ENCODE peak calls at places on chromosomes 12 and 14, in four cellular contexts. U is uterus, P is sigmoid colon, I is fibroblast of lung. X is an unnamed sample.
A peak's percentile ranks its signal among the peaks of the same experiment; 100 is the strongest.

GRCh38 chr14:40920380-40920779 is 686.3 kb upstream of the LRFN5 start:
- DNase-seq in I (no peak), U (no peak), P (no peak), X (no peak)

GRCh38 chr12:116317986-116318737 is 40.7 kb upstream of the MED13L start:
- DNase-seq in U (peak; percentile 23), I (peak; percentile 7), P (peak; percentile 75), X (no peak)

GRCh38 chr12:53241623-53242412 is 9.8 kb upstream of the RARG start:
- DNase-seq in U (no peak), P (no peak), I (no peak), X (no peak)

GRCh38 chr12:24695657-24696329 is 253.1 kb downstream of the BCAT1 start:
- DNase-seq in U (no peak), I (peak; percentile 44), P (no peak), X (peak; percentile 22)

GRCh38 chr12:18224745-18225144 is 36.6 kb upstream of the PIK3C2G start:
- DNase-seq in U (no peak), P (no peak), I (peak; percentile 37), X (peak; percentile 76)

GRCh38 chr12:106205208-106206069 is 42.4 kb downstream of the CKAP4 start:
- DNase-seq in I (no peak), P (no peak), U (no peak), X (no peak)

GRCh38 chr12:124992874-124993567 is 424 bp upstream of the BRI3BP start:
- DNase-seq in I (peak; percentile 49), P (no peak), U (no peak), X (peak; percentile 49)

GRCh38 chr14:21118933-21119332 is 18.1 kb downstream of the TMEM253 start:
- DNase-seq in U (no peak), I (no peak), P (no peak), X (no peak)

GRCh38 chr12:118446247-118446646 is 69.9 kb downstream of the SUDS3 start:
- DNase-seq in U (no peak), P (no peak), I (no peak), X (no peak)

GRCh38 chr12:132238487-132239248 is 90.7 kb downstream of the GALNT9 start:
- DNase-seq in P (no peak), I (no peak), U (no peak), X (no peak)

GRCh38 chr12:20368653-20369163 is 371 bp downstream of the PDE3A start:
- DNase-seq in P (peak; percentile 78), U (peak; percentile 40), I (peak; percentile 60), X (peak; percentile 82)

GRCh38 chr14:35050652-35051051 is 4.6 kb downstream of the FAM177A1 start:
- DNase-seq in I (peak; percentile 66), P (no peak), U (no peak), X (peak; percentile 66)

GRCh38 chr12:105554223-105554678 is 223.8 kb downstream of the C12orf75 start:
- DNase-seq in P (no peak), I (peak; percentile 78), U (no peak), X (no peak)

GRCh38 chr12:118052324-118053070 is 8.5 kb downstream of the WSB2 start:
- DNase-seq in P (peak; percentile 88), U (peak; percentile 45), I (peak; percentile 98), X (peak; percentile 96)

GRCh38 chr12:108516511-108517275 is 1.6 kb downstream of the FICD start:
- DNase-seq in I (peak; percentile 9), U (no peak), P (no peak), X (no peak)

GRCh38 chr14:96362071-96362964 is 823 bp downstream of the ATG2B start:
- DNase-seq in U (no peak), P (no peak), I (peak; percentile 38), X (peak; percentile 68)

GRCh38 chr12:67811437-67812361 is 163.2 kb downstream of the DYRK2 start:
- DNase-seq in I (peak; percentile 90), P (no peak), U (no peak), X (no peak)

GRCh38 chr14:97246648-97247047 is 449.5 kb downstream of the VRK1 start:
- DNase-seq in I (no peak), P (no peak), U (no peak), X (no peak)

GRCh38 chr12:21566223-21566906 is 38.3 kb downstream of the GYS2 start:
- DNase-seq in I (no peak), U (no peak), P (no peak), X (no peak)

GRCh38 chr14:103136388-103137271 is 13.4 kb downstream of the TNFAIP2 start:
- DNase-seq in I (peak; percentile 64), U (peak; percentile 69), P (peak; percentile 72), X (peak; percentile 66)

GRCh38 chr12:64696065-64696741 is 63.0 kb downstream of the GNS start:
- DNase-seq in P (no peak), U (no peak), I (peak; percentile 19), X (peak; percentile 68)

GRCh38 chr12:72865921-72866320 is 593.8 kb downstream of the TRHDE start:
- DNase-seq in U (no peak), P (no peak), I (peak; percentile 8), X (no peak)

GRCh38 chr12:100268835-100269564 is 2.0 kb downstream of the SCYL2 start:
- DNase-seq in U (no peak), P (no peak), I (peak; percentile 50), X (peak; percentile 22)

GRCh38 chr12:67517181-67517887 is 131.2 kb upstream of the DYRK2 start:
- DNase-seq in I (peak; percentile 91), U (peak; percentile 60), P (peak; percentile 67), X (no peak)

GRCh38 chr14:28157887-28158791 is 608.4 kb upstream of the FOXG1 start:
- DNase-seq in P (peak; percentile 50), U (no peak), I (no peak), X (no peak)

GRCh38 chr12:51200806-51201205 is 17.1 kb downstream of the POU6F1 start:
- DNase-seq in P (no peak), U (no peak), I (peak; percentile 24), X (no peak)

GRCh38 chr14:88834883-88835431 is 10.5 kb downstream of the TTC8 start:
- DNase-seq in I (peak; percentile 79), P (no peak), U (no peak), X (peak; percentile 65)

GRCh38 chr14:78721756-78722455 is 551.7 kb downstream of the NRXN3 start:
- DNase-seq in P (no peak), U (no peak), I (no peak), X (no peak)

GRCh38 chr14:104693482-104694431 is 4.3 kb downstream of the INF2 start:
- DNase-seq in I (no peak), P (no peak), U (no peak), X (no peak)

GRCh38 chr14:104692939-104693315 is 3.5 kb downstream of the INF2 start:
- DNase-seq in U (no peak), P (no peak), I (no peak), X (no peak)

GRCh38 chr14:104694991-104695659 is 5.7 kb downstream of the INF2 start:
- DNase-seq in P (no peak), U (no peak), I (peak; percentile 56), X (no peak)

GRCh38 chr14:104695660-104696000 is 6.2 kb downstream of the INF2 start:
- DNase-seq in P (no peak), I (no peak), U (no peak), X (no peak)

GRCh38 chr14:104694475-104694950 is 5.1 kb downstream of the INF2 start:
- DNase-seq in I (no peak), P (no peak), U (no peak), X (no peak)
- H3K4me1 ChIP-seq in I (peaks cover 38% of the 10 kb centered on the region), P (peaks cover 96% of the 10 kb centered on the region), U (no peaks in the 10 kb centered on the region), X (peaks cover 59% of the 10 kb centered on the region)

DNA sequence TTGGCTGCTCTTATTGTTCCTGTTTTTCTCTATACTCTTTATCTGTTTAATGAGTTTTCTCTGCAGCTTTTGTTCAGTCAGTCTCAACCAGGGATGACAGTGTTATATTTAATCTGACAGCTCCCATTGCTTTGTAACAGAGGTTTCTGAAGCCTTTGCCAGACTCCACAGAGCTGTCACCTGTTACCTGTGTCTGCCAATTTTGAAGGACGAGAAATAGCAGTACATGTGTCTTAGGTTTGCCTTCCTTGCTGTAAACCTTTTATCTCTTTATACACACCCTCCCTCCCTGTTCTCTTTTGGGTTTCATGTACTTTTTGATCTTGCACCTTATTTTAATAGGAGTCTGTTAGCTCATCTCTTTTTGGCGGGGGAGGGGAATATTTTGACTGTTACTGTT is 41.7 kb downstream of the FRS2 start:
- DNase-seq in I (no peak), P (no peak), U (no peak), X (no peak)
- H3K4me1 ChIP-seq in I (peaks cover 5% of the 10 kb centered on the region), P (peaks cover 65% of the 10 kb centered on the region), U (peaks cover 15% of the 10 kb centered on the region), X (peaks cover 35% of the 10 kb centered on the region)

GRCh38 chr12:27336254-27336653 is 3.6 kb downstream of the BMAL2 start:
- DNase-seq in P (no peak), I (no peak), U (no peak), X (no peak)
- H3K4me1 ChIP-seq in P (peaks cover 11% of the 10 kb centered on the region), I (peaks cover 9% of the 10 kb centered on the region), U (no peaks in the 10 kb centered on the region), X (peaks cover 18% of the 10 kb centered on the region)

GRCh38 chr12:103799504-103800251 is 41.4 kb downstream of the NT5DC3 start:
- DNase-seq in P (peak; percentile 58), U (peak; percentile 34), I (peak; percentile 68), X (peak; percentile 46)

GRCh38 chr12:103803847-103804246 is 37.2 kb downstream of the NT5DC3 start:
- DNase-seq in I (no peak), P (peak; percentile 17), U (no peak), X (no peak)

GRCh38 chr12:103801709-103802585 is 39.1 kb downstream of the NT5DC3 start:
- DNase-seq in P (peak; percentile 65), I (peak; percentile 96), U (peak; percentile 39), X (no peak)

GRCh38 chr12:103800252-103800771 is 40.7 kb downstream of the NT5DC3 start:
- DNase-seq in U (peak; percentile 71), P (peak; percentile 83), I (peak; percentile 86), X (no peak)

GRCh38 chr12:103802586-103802886 is 38.5 kb downstream of the NT5DC3 start:
- DNase-seq in I (no peak), U (no peak), P (peak; percentile 62), X (no peak)
- H3K4me1 ChIP-seq in I (peaks cover 23% of the 10 kb centered on the region), U (peaks cover 15% of the 10 kb centered on the region), P (peaks cover 99% of the 10 kb centered on the region), X (peaks cover 42% of the 10 kb centered on the region)

GRCh38 chr14:69617796-69618195 is 6.4 kb downstream of the SUSD6 start:
- DNase-seq in P (no peak), I (no peak), U (no peak), X (no peak)

GRCh38 chr14:69614592-69614991 is 3.2 kb downstream of the SUSD6 start:
- DNase-seq in U (no peak), P (no peak), I (no peak), X (no peak)

GRCh38 chr14:69616408-69616773 is 5.0 kb downstream of the SUSD6 start:
- DNase-seq in P (no peak), U (no peak), I (no peak), X (no peak)

GRCh38 chr14:69613312-69614073 is 2.1 kb downstream of the SUSD6 start:
- DNase-seq in P (no peak), U (no peak), I (no peak), X (no peak)

GRCh38 chr14:69615471-69616407 is 4.3 kb downstream of the SUSD6 start:
- DNase-seq in P (peak; percentile 86), U (peak; percentile 63), I (peak; percentile 81), X (peak; percentile 90)
- H3K4me1 ChIP-seq in P (peaks cover 76% of the 10 kb centered on the region), U (peaks cover 21% of the 10 kb centered on the region), I (peaks cover 10% of the 10 kb centered on the region), X (peaks cover 72% of the 10 kb centered on the region)

GRCh38 chr12:29004936-29005304 is 144.2 kb upstream of the FAR2 start:
- DNase-seq in I (no peak), P (no peak), U (no peak), X (no peak)
- H3K4me1 ChIP-seq in I (no peaks in the 10 kb centered on the region), P (no peaks in the 10 kb centered on the region), U (no peaks in the 10 kb centered on the region), X (peaks cover 3% of the 10 kb centered on the region)

X was measured in adipocyte.